ENCODE peak calls at places on chromosomes 2 and 18, in four cellular contexts. One of them, this sample, is unnamed.

GRCh38 chr2:1773883-1774282 is 29.6 kb upstream of the PXDN start:
- DNase-seq in heart left ventricle: no peak
- DNase-seq in cardiac fibroblast: no peak
- DNase-seq in neural crest cell: no peak
- DNase-seq in this sample: no peak

GRCh38 chr18:25786778-25787177 is 303.6 kb downstream of the SS18 start:
- DNase-seq in neural crest cell: no peak
- DNase-seq in heart left ventricle: no peak
- DNase-seq in cardiac fibroblast: peak
- DNase-seq in this sample: no peak

GRCh38 chr2:180449171-180449570 is 442.1 kb upstream of the CWC22 start:
- DNase-seq in neural crest cell: no peak
- DNase-seq in heart left ventricle: no peak
- DNase-seq in cardiac fibroblast: no peak
- DNase-seq in this sample: no peak

GRCh38 chr2:18924905-18925691 is 335.7 kb upstream of the NT5C1B start:
- DNase-seq in neural crest cell: no peak
- DNase-seq in heart left ventricle: no peak
- DNase-seq in cardiac fibroblast: peak
- DNase-seq in this sample: no peak

GRCh38 chr18:63051928-63052327 is 267.6 kb downstream of the BCL2 start:
- DNase-seq in heart left ventricle: no peak
- DNase-seq in cardiac fibroblast: no peak
- DNase-seq in neural crest cell: no peak
- DNase-seq in this sample: no peak

GRCh38 chr18:37922162-37922561 is 356.6 kb upstream of the CELF4 start:
- DNase-seq in cardiac fibroblast: no peak
- DNase-seq in heart left ventricle: no peak
- DNase-seq in neural crest cell: no peak
- DNase-seq in this sample: no peak

GRCh38 chr2:223930002-223930976 is 14.8 kb downstream of the WDFY1 start:
- DNase-seq in cardiac fibroblast: no peak
- DNase-seq in neural crest cell: no peak
- DNase-seq in heart left ventricle: peak
- DNase-seq in this sample: peak

GRCh38 chr2:85523062-85523905 is 15.7 kb upstream of the MAT2A start:
- DNase-seq in cardiac fibroblast: no peak
- DNase-seq in heart left ventricle: no peak
- DNase-seq in neural crest cell: no peak
- DNase-seq in this sample: no peak

GRCh38 chr2:160613466-160614153 is 120.0 kb upstream of the RBMS1 start:
- DNase-seq in neural crest cell: no peak
- DNase-seq in heart left ventricle: no peak
- DNase-seq in cardiac fibroblast: peak
- DNase-seq in this sample: no peak

GRCh38 chr2:72944804-72945449 is 27.6 kb downstream of the EMX1 start:
- DNase-seq in cardiac fibroblast: no peak
- DNase-seq in neural crest cell: no peak
- DNase-seq in heart left ventricle: no peak
- DNase-seq in this sample: no peak

GRCh38 chr18:49563130-49563540 is 1.3 kb downstream of the LIPG start:
- DNase-seq in heart left ventricle: no peak
- DNase-seq in cardiac fibroblast: peak
- DNase-seq in neural crest cell: no peak
- DNase-seq in this sample: no peak

GRCh38 chr2:5695641-5696350 is 3.6 kb downstream of the SOX11 start:
- DNase-seq in heart left ventricle: no peak
- DNase-seq in neural crest cell: peak
- DNase-seq in cardiac fibroblast: peak
- DNase-seq in this sample: no peak

GRCh38 chr2:123073956-123074355 is 951.1 kb upstream of the CNTNAP5 start:
- DNase-seq in neural crest cell: no peak
- DNase-seq in cardiac fibroblast: no peak
- DNase-seq in heart left ventricle: no peak
- DNase-seq in this sample: no peak

GRCh38 chr2:241796209-241796608 is 12.8 kb upstream of the NEU4 start:
- DNase-seq in neural crest cell: no peak
- DNase-seq in cardiac fibroblast: no peak
- DNase-seq in heart left ventricle: no peak
- DNase-seq in this sample: no peak

GRCh38 chr2:217901826-217902225 is 101.0 kb downstream of the TNS1 start:
- DNase-seq in neural crest cell: no peak
- DNase-seq in cardiac fibroblast: peak
- DNase-seq in heart left ventricle: no peak
- DNase-seq in this sample: peak

GRCh38 chr2:65177754-65178442 is 48.0 kb upstream of the RAB1A start:
- DNase-seq in heart left ventricle: no peak
- DNase-seq in neural crest cell: no peak
- DNase-seq in cardiac fibroblast: no peak
- DNase-seq in this sample: no peak

GRCh38 chr2:159982270-159982669 is 80.1 kb downstream of the PLA2R1 start:
- DNase-seq in neural crest cell: no peak
- DNase-seq in cardiac fibroblast: peak
- DNase-seq in heart left ventricle: no peak
- DNase-seq in this sample: no peak

GRCh38 chr18:40004246-40004645 is 1950.8 kb upstream of the PIK3C3 start:
- DNase-seq in neural crest cell: no peak
- DNase-seq in cardiac fibroblast: no peak
- DNase-seq in heart left ventricle: no peak
- DNase-seq in this sample: no peak

GRCh38 chr2:230938098-230938497 is 13.1 kb upstream of the GPR55 start:
- DNase-seq in neural crest cell: no peak
- DNase-seq in heart left ventricle: no peak
- DNase-seq in cardiac fibroblast: no peak
- DNase-seq in this sample: no peak

GRCh38 chr2:199261936-199262335 is 195.8 kb downstream of the SATB2 start:
- DNase-seq in cardiac fibroblast: no peak
- DNase-seq in heart left ventricle: no peak
- DNase-seq in neural crest cell: no peak
- DNase-seq in this sample: no peak

DNA sequence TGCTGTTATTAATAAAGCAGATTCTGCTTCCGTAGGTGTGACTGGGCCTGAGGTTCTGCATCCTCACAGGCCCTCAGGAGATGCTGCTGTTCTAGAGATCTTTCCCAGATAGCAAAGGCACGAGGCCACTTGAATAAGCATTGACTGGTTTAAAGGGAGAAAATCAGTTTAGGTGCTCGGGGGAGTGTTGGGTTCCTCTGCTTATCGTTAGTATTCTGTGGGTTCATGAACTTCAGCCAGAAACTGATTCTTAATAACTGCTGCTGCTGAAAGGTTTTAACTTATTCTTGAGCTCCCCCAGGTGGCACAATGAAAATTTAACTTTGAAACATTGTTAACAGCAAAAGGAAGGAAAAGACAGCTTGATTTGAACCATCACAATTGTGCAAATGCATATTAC is 56.9 kb downstream of the ITGA6 start:
- DNase-seq in neural crest cell: no peak
- DNase-seq in heart left ventricle: no peak
- DNase-seq in cardiac fibroblast: peak
- DNase-seq in this sample: no peak
- TF ChIP-seq CTCF in neural crest cell: peak
- TF ChIP-seq CTCF in heart left ventricle: peak
- TF ChIP-seq CTCF in cardiac fibroblast: peak
- TF ChIP-seq CTCF in this sample: peak

DNA sequence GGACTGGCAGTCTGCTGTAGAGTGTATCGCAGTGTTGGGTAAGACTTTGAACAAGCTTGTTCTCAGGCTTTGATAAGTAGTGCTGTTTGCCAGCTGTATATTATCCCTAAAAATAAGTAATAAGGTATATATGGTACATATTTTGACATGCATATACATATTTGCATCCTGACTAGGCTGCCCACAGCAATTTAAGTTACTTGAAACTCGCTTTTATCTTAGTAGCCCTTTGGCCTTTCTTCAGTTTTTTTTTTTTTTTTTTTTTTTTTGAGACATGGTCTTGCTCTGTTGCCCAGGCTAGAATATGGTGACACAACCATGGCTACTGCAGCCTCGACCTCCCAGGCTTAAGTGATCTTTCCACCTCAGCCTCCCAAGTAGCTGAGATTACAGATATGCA is 18.2 kb downstream of the MSH6 start:
- DNase-seq in neural crest cell: no peak
- DNase-seq in cardiac fibroblast: no peak
- DNase-seq in heart left ventricle: no peak
- DNase-seq in this sample: no peak
- TF ChIP-seq CTCF in neural crest cell: no peak
- TF ChIP-seq CTCF in cardiac fibroblast: no peak
- TF ChIP-seq CTCF in heart left ventricle: no peak
- TF ChIP-seq CTCF in this sample: no peak

GRCh38 chr2:179260224-179260623 is 4.4 kb downstream of the SESTD1 start:
- DNase-seq in cardiac fibroblast: no peak
- DNase-seq in heart left ventricle: no peak
- DNase-seq in neural crest cell: no peak
- DNase-seq in this sample: no peak

GRCh38 chr2:179263460-179264237 is 983 bp downstream of the SESTD1 start:
- DNase-seq in heart left ventricle: peak
- DNase-seq in neural crest cell: peak
- DNase-seq in cardiac fibroblast: peak
- DNase-seq in this sample: peak

GRCh38 chr2:179263015-179263414 is 1.6 kb downstream of the SESTD1 start:
- DNase-seq in heart left ventricle: no peak
- DNase-seq in cardiac fibroblast: peak
- DNase-seq in neural crest cell: no peak
- DNase-seq in this sample: no peak

GRCh38 chr2:179262077-179262660 is 2.5 kb downstream of the SESTD1 start:
- DNase-seq in neural crest cell: no peak
- DNase-seq in cardiac fibroblast: peak
- DNase-seq in heart left ventricle: no peak
- DNase-seq in this sample: no peak

DNA sequence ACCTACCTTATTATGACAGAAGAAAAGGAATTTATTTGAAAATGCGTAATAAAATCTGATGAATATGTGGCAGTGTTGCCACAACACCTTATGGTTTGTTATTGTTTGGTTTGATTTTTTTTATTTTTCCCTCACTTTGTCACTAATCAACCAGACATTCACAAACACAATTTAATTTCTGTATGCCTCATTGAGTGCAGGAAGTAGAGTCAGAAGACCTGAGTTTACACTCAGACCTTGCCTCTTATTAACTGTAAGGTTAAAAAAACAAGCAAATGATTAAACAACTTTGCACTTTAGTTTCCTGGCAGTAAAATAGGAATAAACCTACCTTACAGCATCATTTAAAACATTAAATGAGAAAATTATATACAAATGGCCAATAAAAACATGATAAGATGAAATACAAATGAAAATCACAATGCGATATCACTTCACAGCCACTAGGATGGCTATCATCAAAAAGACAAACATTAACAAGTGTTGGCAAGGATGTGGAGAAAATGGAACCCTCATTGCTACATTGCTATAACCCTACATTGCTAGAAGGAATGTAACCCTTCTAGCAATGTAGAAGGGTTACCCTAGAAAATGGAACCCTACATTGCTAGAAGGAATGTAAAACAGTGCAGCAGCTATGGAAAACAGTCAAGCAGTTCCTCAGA is 3.3 kb downstream of the SESTD1 start:
- DNase-seq in cardiac fibroblast: no peak
- DNase-seq in neural crest cell: no peak
- DNase-seq in heart left ventricle: no peak
- DNase-seq in this sample: no peak
- TF ChIP-seq CTCF in cardiac fibroblast: peak
- TF ChIP-seq CTCF in neural crest cell: peak
- TF ChIP-seq CTCF in heart left ventricle: no peak
- TF ChIP-seq CTCF in this sample: peak

DNA sequence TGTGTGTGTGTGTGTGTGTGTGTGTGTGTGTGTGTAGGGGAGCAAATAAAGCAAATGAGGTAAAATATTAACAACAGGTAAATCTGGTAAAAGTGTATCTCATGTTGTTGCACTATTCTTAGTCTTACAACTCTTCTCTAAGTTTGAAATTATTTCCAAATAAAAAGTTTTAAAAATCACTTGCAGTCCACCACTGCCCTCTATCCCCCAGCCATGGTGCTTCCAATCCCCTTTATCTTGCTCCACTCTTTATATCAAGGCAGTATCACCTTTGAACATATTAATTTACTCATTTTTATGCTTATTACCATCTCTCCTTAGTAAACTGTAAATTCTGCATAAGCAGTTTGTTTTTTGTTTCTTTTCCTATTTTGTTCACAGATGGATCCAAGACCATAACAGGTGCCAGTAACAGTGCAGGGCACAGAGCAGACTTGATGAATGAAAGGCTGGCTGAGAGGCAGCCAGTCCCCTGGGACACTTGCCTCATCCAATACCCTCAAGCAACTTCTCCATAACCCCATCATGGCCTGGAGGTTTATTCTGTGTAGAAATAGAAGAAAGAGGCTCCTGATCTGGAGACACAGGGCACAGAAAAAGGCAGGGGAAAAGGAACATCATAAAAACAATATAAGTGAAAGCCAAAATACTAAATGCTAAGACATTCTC is 67.6 kb downstream of the LDAH start:
- DNase-seq in neural crest cell: no peak
- DNase-seq in heart left ventricle: no peak
- DNase-seq in cardiac fibroblast: peak
- DNase-seq in this sample: no peak
- TF ChIP-seq CTCF in neural crest cell: no peak
- TF ChIP-seq CTCF in heart left ventricle: no peak
- TF ChIP-seq CTCF in cardiac fibroblast: no peak
- TF ChIP-seq CTCF in this sample: no peak

DNA sequence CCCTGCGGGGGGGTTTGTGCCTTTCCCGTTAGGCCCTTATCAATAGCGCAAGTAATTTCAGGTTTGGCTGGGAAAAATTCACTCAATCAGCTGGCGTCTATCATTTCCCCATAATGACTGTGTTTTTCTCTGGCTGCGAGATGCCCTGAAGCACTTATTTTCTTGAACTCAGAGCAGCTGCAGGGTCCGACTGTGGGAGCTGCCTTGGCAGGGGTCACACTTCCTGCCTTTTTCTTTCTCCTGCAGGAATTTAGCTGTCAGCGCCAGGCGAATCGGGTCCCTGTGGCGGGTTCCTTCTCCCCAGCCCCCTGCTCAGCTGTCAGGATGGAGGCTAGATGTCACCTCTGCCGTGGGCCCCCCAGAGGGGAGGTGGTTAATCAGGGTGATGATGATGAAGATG is 81.3 kb upstream of the HPCAL1 start:
- DNase-seq in cardiac fibroblast: no peak
- DNase-seq in neural crest cell: no peak
- DNase-seq in heart left ventricle: no peak
- DNase-seq in this sample: peak
- TF ChIP-seq CTCF in cardiac fibroblast: no peak
- TF ChIP-seq CTCF in neural crest cell: no peak
- TF ChIP-seq CTCF in heart left ventricle: no peak
- TF ChIP-seq CTCF in this sample: no peak

GRCh38 chr2:152155209-152155608 is 20.4 kb downstream of the STAM2 start:
- DNase-seq in neural crest cell: no peak
- DNase-seq in heart left ventricle: no peak
- DNase-seq in cardiac fibroblast: peak
- DNase-seq in this sample: no peak
- TF ChIP-seq CTCF in neural crest cell: no peak
- TF ChIP-seq CTCF in heart left ventricle: no peak
- TF ChIP-seq CTCF in cardiac fibroblast: no peak
- TF ChIP-seq CTCF in this sample: no peak

DNA sequence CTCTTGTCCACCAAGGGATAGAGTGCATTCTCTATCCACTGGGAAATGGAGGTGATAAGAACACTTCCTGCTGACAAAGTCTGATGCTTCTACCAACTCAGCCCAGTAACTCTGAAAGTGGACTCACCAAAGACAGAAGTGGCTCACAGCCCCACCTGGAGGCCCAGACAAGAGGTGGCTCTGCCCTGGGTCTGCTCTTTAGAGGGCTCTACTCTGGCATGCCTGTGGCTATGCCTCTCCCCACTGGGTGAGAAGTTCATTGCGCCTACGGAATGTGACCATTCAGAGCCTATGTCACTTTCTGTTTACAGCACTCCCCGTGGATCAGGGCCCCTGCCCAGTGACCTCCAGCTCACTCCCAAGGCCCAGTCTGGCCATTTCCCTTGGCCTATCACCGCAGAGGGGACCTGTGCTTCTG is 13.5 kb upstream of the XDH start:
- DNase-seq in heart left ventricle: no peak
- DNase-seq in neural crest cell: no peak
- DNase-seq in cardiac fibroblast: peak
- DNase-seq in this sample: no peak
- TF ChIP-seq CTCF in heart left ventricle: no peak
- TF ChIP-seq CTCF in neural crest cell: no peak
- TF ChIP-seq CTCF in cardiac fibroblast: peak
- TF ChIP-seq CTCF in this sample: no peak

This sample was measured in CD14-positive monocyte.